ENCODE peak calls at places on chromosomes 16 and 17, in five cellular contexts. One of them, this sample, is unnamed.
A peak's percentile ranks its signal among the peaks of the same experiment; 100 is the strongest.

GRCh38 chr16:4945560-4946502 is 8.9 kb upstream of the PPL start:
- DNase-seq in hypothalamus: no peak
- DNase-seq in amniotic epithelial cell: no peak
- DNase-seq in astrocyte of the spinal cord: no peak
- DNase-seq in AG10803: peak; percentile 19
- DNase-seq in this sample: no peak

GRCh38 chr17:77018504-77018903 is 122.3 kb upstream of the SEC14L1 start:
- DNase-seq in hypothalamus: no peak
- DNase-seq in amniotic epithelial cell: no peak
- DNase-seq in astrocyte of the spinal cord: no peak
- DNase-seq in AG10803: no peak
- DNase-seq in this sample: no peak

GRCh38 chr16:8634991-8635736 is 13.7 kb downstream of the METTL22 start:
- DNase-seq in astrocyte of the spinal cord: peak; percentile 46
- DNase-seq in hypothalamus: no peak
- DNase-seq in AG10803: peak; percentile 25
- DNase-seq in amniotic epithelial cell: peak; percentile 24
- DNase-seq in this sample: no peak

GRCh38 chr17:4934173-4934979 is 2.3 kb downstream of the GP1BA start:
- DNase-seq in astrocyte of the spinal cord: peak; percentile 55
- DNase-seq in amniotic epithelial cell: peak; percentile 59
- DNase-seq in AG10803: peak; percentile 41
- DNase-seq in hypothalamus: no peak
- DNase-seq in this sample: no peak

GRCh38 chr16:48291303-48291702 is 44.0 kb upstream of the ABCC11 start:
- DNase-seq in amniotic epithelial cell: no peak
- DNase-seq in astrocyte of the spinal cord: no peak
- DNase-seq in hypothalamus: no peak
- DNase-seq in AG10803: peak; percentile 6
- DNase-seq in this sample: no peak

GRCh38 chr17:44451016-44451415 is 52.2 kb downstream of the GPATCH8 start:
- DNase-seq in hypothalamus: no peak
- DNase-seq in amniotic epithelial cell: no peak
- DNase-seq in astrocyte of the spinal cord: no peak
- DNase-seq in AG10803: no peak
- DNase-seq in this sample: no peak

GRCh38 chr16:57518520-57518919 is 17.9 kb downstream of the CCDC102A start:
- DNase-seq in astrocyte of the spinal cord: no peak
- DNase-seq in amniotic epithelial cell: no peak
- DNase-seq in AG10803: no peak
- DNase-seq in hypothalamus: no peak
- DNase-seq in this sample: no peak

GRCh38 chr17:69709441-69709840 is 294.9 kb downstream of the MAP2K6 start:
- DNase-seq in astrocyte of the spinal cord: no peak
- DNase-seq in amniotic epithelial cell: peak; percentile 39
- DNase-seq in AG10803: no peak
- DNase-seq in hypothalamus: no peak
- DNase-seq in this sample: no peak

GRCh38 chr17:34499576-34499975 is 79.8 kb upstream of the TMEM132E start:
- DNase-seq in hypothalamus: no peak
- DNase-seq in amniotic epithelial cell: peak; percentile 0
- DNase-seq in AG10803: peak; percentile 9
- DNase-seq in astrocyte of the spinal cord: peak; percentile 7
- DNase-seq in this sample: no peak

GRCh38 chr17:37737971-37738370 is 6.9 kb downstream of the HNF1B start:
- DNase-seq in astrocyte of the spinal cord: peak; percentile 63
- DNase-seq in AG10803: peak; percentile 72
- DNase-seq in hypothalamus: no peak
- DNase-seq in amniotic epithelial cell: peak; percentile 28
- DNase-seq in this sample: no peak

GRCh38 chr17:43560461-43561427 is 14.6 kb upstream of the ETV4 start:
- DNase-seq in astrocyte of the spinal cord: no peak
- DNase-seq in hypothalamus: no peak
- DNase-seq in AG10803: no peak
- DNase-seq in amniotic epithelial cell: no peak
- DNase-seq in this sample: no peak

GRCh38 chr17:35184274-35184673 is 9.9 kb downstream of the SLC35G3 start:
- DNase-seq in AG10803: no peak
- DNase-seq in amniotic epithelial cell: no peak
- DNase-seq in hypothalamus: no peak
- DNase-seq in astrocyte of the spinal cord: no peak
- DNase-seq in this sample: no peak

GRCh38 chr17:17356149-17356930 is 53.2 kb downstream of the NT5M start:
- DNase-seq in AG10803: peak; percentile 81
- DNase-seq in hypothalamus: peak; percentile 21
- DNase-seq in amniotic epithelial cell: peak; percentile 74
- DNase-seq in astrocyte of the spinal cord: peak; percentile 85
- DNase-seq in this sample: peak; percentile 71

GRCh38 chr16:55333690-55334089 is 9.7 kb downstream of the IRX6 start:
- DNase-seq in astrocyte of the spinal cord: no peak
- DNase-seq in hypothalamus: no peak
- DNase-seq in amniotic epithelial cell: no peak
- DNase-seq in AG10803: no peak
- DNase-seq in this sample: no peak

GRCh38 chr16:11201498-11202259 is 54.3 kb downstream of the SOCS1 start:
- DNase-seq in amniotic epithelial cell: peak; percentile 28
- DNase-seq in hypothalamus: no peak
- DNase-seq in astrocyte of the spinal cord: peak; percentile 70
- DNase-seq in AG10803: peak; percentile 72
- DNase-seq in this sample: no peak

GRCh38 chr17:30530346-30531025 is 53.3 kb downstream of the GOSR1 start:
- DNase-seq in astrocyte of the spinal cord: no peak
- DNase-seq in hypothalamus: no peak
- DNase-seq in amniotic epithelial cell: peak; percentile 65
- DNase-seq in AG10803: peak; percentile 59
- DNase-seq in this sample: no peak

GRCh38 chr16:61030616-61031015 is 1005.6 kb downstream of the CDH8 start:
- DNase-seq in hypothalamus: no peak
- DNase-seq in astrocyte of the spinal cord: no peak
- DNase-seq in AG10803: no peak
- DNase-seq in amniotic epithelial cell: no peak
- DNase-seq in this sample: no peak

GRCh38 chr17:21262259-21262993 is 9.2 kb upstream of the NATD1 start:
- DNase-seq in astrocyte of the spinal cord: no peak
- DNase-seq in amniotic epithelial cell: no peak
- DNase-seq in hypothalamus: no peak
- DNase-seq in AG10803: no peak
- DNase-seq in this sample: no peak

GRCh38 chr17:7838291-7839075 is 4.5 kb downstream of the KDM6B start:
- DNase-seq in AG10803: peak; percentile 78
- DNase-seq in amniotic epithelial cell: peak; percentile 80
- DNase-seq in hypothalamus: no peak
- DNase-seq in astrocyte of the spinal cord: peak; percentile 56
- DNase-seq in this sample: peak; percentile 54

GRCh38 chr17:31397256-31397939 is 5.9 kb downstream of the RAB11FIP4 start:
- DNase-seq in AG10803: no peak
- DNase-seq in amniotic epithelial cell: no peak
- DNase-seq in astrocyte of the spinal cord: no peak
- DNase-seq in hypothalamus: no peak
- DNase-seq in this sample: no peak

GRCh38 chr17:32719702-32720101 is 157.2 kb downstream of the MYO1D start:
- DNase-seq in AG10803: no peak
- DNase-seq in hypothalamus: no peak
- DNase-seq in astrocyte of the spinal cord: no peak
- DNase-seq in amniotic epithelial cell: no peak
- DNase-seq in this sample: no peak

GRCh38 chr17:71412803-71413202 is 708.0 kb upstream of the SOX9 start:
- DNase-seq in amniotic epithelial cell: peak; percentile 97
- DNase-seq in AG10803: peak; percentile 97
- DNase-seq in hypothalamus: no peak
- DNase-seq in astrocyte of the spinal cord: peak; percentile 97
- DNase-seq in this sample: no peak

GRCh38 chr16:67277999-67278772 is 1.1 kb upstream of the PLEKHG4 start:
- DNase-seq in astrocyte of the spinal cord: peak; percentile 85
- DNase-seq in amniotic epithelial cell: peak; percentile 62
- DNase-seq in AG10803: peak; percentile 84
- DNase-seq in hypothalamus: no peak
- DNase-seq in this sample: no peak

GRCh38 chr17:61309857-61310256 is 89.8 kb upstream of the TBX2 start:
- DNase-seq in astrocyte of the spinal cord: peak; percentile 85
- DNase-seq in amniotic epithelial cell: peak; percentile 92
- DNase-seq in AG10803: peak; percentile 82
- DNase-seq in hypothalamus: no peak
- DNase-seq in this sample: no peak

GRCh38 chr17:79465011-79466006 is 145.5 kb downstream of the RBFOX3 start:
- DNase-seq in astrocyte of the spinal cord: no peak
- DNase-seq in amniotic epithelial cell: no peak
- DNase-seq in hypothalamus: no peak
- DNase-seq in AG10803: no peak
- DNase-seq in this sample: no peak

GRCh38 chr16:73020409-73020884 is 27.5 kb downstream of the ZFHX3 start:
- DNase-seq in amniotic epithelial cell: peak; percentile 42
- DNase-seq in AG10803: peak; percentile 92
- DNase-seq in astrocyte of the spinal cord: peak; percentile 97
- DNase-seq in hypothalamus: no peak
- DNase-seq in this sample: peak; percentile 73

GRCh38 chr17:68646626-68647526 is 45.7 kb upstream of the FAM20A start:
- DNase-seq in astrocyte of the spinal cord: peak; percentile 20
- DNase-seq in hypothalamus: no peak
- DNase-seq in amniotic epithelial cell: no peak
- DNase-seq in AG10803: no peak
- DNase-seq in this sample: peak; percentile 22

GRCh38 chr16:12062343-12063003 is 85.9 kb downstream of the SNX29 start:
- DNase-seq in AG10803: peak; percentile 97
- DNase-seq in amniotic epithelial cell: peak; percentile 76
- DNase-seq in hypothalamus: no peak
- DNase-seq in astrocyte of the spinal cord: peak; percentile 56
- DNase-seq in this sample: no peak

GRCh38 chr16:63789603-63790002 is 1332.3 kb downstream of the CDH11 start:
- DNase-seq in AG10803: no peak
- DNase-seq in astrocyte of the spinal cord: no peak
- DNase-seq in hypothalamus: no peak
- DNase-seq in amniotic epithelial cell: no peak
- DNase-seq in this sample: no peak